ENCODE peak calls at places on chromosomes 16 and 17, in nine cellular contexts. F is stimulated activated CD4-positive, alpha-beta T cell treated with anti-CD3 and anti-CD28 coated beads, Interleukin-15, amount 100 ng/mL, for 1 hour; P is AG09309; H is activated naive CD8-positive, alpha-beta T cell treated with anti-CD3 and anti-CD28 coated beads, Interleukin-2, amount 50 U/mL, for 16 hours; D is hippocampal formation; B is central memory CD8-positive, alpha-beta T cell; M is RCC 7860; U is heart left ventricle; T is activated T-cell treated with anti-CD3 and anti-CD28 coated beads for 24 hours. A is an unnamed sample.

GRCh38 chr17:7113273-7114071 is 1.1 kb downstream of the ASGR2 start:
- DNase-seq in B (no peak), P (no peak), U (peak), H (no peak), D (no peak), F (no peak), T (no peak), M (no peak), A (no peak)

GRCh38 chr17:30334421-30334820 is 564 bp upstream of the TMIGD1 start:
- DNase-seq in F (no peak), U (no peak), M (no peak), P (no peak), H (no peak), T (no peak), D (no peak), B (no peak), A (no peak)

GRCh38 chr16:17899141-17899540 is 428.4 kb upstream of the XYLT1 start:
- DNase-seq in P (no peak), F (no peak), U (no peak), D (no peak), B (no peak), M (no peak), H (no peak), T (no peak), A (no peak)

GRCh38 chr16:89606006-89606405 is 7.4 kb upstream of the DPEP1 start:
- DNase-seq in D (no peak), T (no peak), U (no peak), F (no peak), M (no peak), H (no peak), B (no peak), P (no peak), A (no peak)

GRCh38 chr16:59543641-59544040 is 809.5 kb upstream of the GOT2 start:
- DNase-seq in U (no peak), D (no peak), T (no peak), M (peak), F (no peak), P (peak), H (no peak), B (no peak), A (no peak)

GRCh38 chr17:44396946-44397345 is 7.5 kb upstream of the ITGA2B start:
- DNase-seq in P (no peak), H (no peak), F (no peak), B (no peak), M (no peak), U (no peak), T (no peak), D (no peak), A (no peak)

GRCh38 chr17:28291780-28292330 is 27.1 kb upstream of the TMEM97 start:
- DNase-seq in B (no peak), U (no peak), H (no peak), D (no peak), T (no peak), F (no peak), M (no peak), P (no peak), A (no peak)

GRCh38 chr16:4264546-4264945 is 8.3 kb downstream of the TFAP4 start:
- DNase-seq in M (no peak), D (no peak), T (no peak), F (no peak), P (no peak), U (no peak), B (no peak), H (no peak), A (no peak)

A was measured in stimulated activated naive B cell treated with anti-CD40 and anti-IgM and Interleukin-4, amounts not matched to agents 10 μg/mL and 1 μg/mL and 100 μg/mL, for 72 hours.